ENCODE peak calls at places on chromosomes 11 and 22, in six cellular contexts. One of them, this sample, is unnamed.
A peak's percentile ranks its signal among the peaks of the same experiment; 100 is the strongest.

GRCh38 chr11:50188040-50188439 is 155.4 kb downstream of the OR4C45 start:
- DNase-seq in Peyer's patch: no peak
- DNase-seq in Panc1: no peak
- DNase-seq in tibial artery: no peak
- DNase-seq in ovary: no peak
- DNase-seq in cardiac muscle cell: no peak
- DNase-seq in this sample: no peak

GRCh38 chr22:49532831-49533802 is 294.6 kb downstream of the BRD1 start:
- DNase-seq in Peyer's patch: peak; percentile 23
- DNase-seq in Panc1: no peak
- DNase-seq in tibial artery: no peak
- DNase-seq in ovary: no peak
- DNase-seq in cardiac muscle cell: no peak
- DNase-seq in this sample: no peak

GRCh38 chr11:74634537-74634936 is 42.2 kb downstream of the POLD3 start:
- DNase-seq in Peyer's patch: no peak
- DNase-seq in Panc1: no peak
- DNase-seq in tibial artery: no peak
- DNase-seq in ovary: no peak
- DNase-seq in cardiac muscle cell: peak; percentile 52
- DNase-seq in this sample: no peak

GRCh38 chr22:40204331-40205116 is 26.8 kb downstream of the TNRC6B start:
- DNase-seq in Peyer's patch: no peak
- DNase-seq in Panc1: no peak
- DNase-seq in tibial artery: no peak
- DNase-seq in ovary: no peak
- DNase-seq in cardiac muscle cell: peak; percentile 59
- DNase-seq in this sample: no peak

GRCh38 chr22:33018232-33018864 is 39.8 kb downstream of the SYN3 start:
- DNase-seq in Peyer's patch: no peak
- DNase-seq in Panc1: peak; percentile 42
- DNase-seq in tibial artery: peak; percentile 55
- DNase-seq in ovary: peak; percentile 40
- DNase-seq in cardiac muscle cell: peak; percentile 67
- DNase-seq in this sample: peak; percentile 11

GRCh38 chr11:57394203-57394602 is 3.8 kb upstream of the PRG2 start:
- DNase-seq in Peyer's patch: no peak
- DNase-seq in Panc1: no peak
- DNase-seq in tibial artery: no peak
- DNase-seq in ovary: no peak
- DNase-seq in cardiac muscle cell: no peak
- DNase-seq in this sample: no peak

GRCh38 chr22:36151006-36151595 is 9.5 kb downstream of the APOL3 start:
- DNase-seq in Peyer's patch: no peak
- DNase-seq in Panc1: no peak
- DNase-seq in tibial artery: peak; percentile 67
- DNase-seq in ovary: no peak
- DNase-seq in cardiac muscle cell: peak; percentile 52
- DNase-seq in this sample: no peak

GRCh38 chr11:117815262-117815803 is 9.2 kb downstream of the FXYD2 start:
- DNase-seq in Peyer's patch: no peak
- DNase-seq in Panc1: no peak
- DNase-seq in tibial artery: peak; percentile 37
- DNase-seq in ovary: no peak
- DNase-seq in cardiac muscle cell: no peak
- DNase-seq in this sample: peak; percentile 84

GRCh38 chr11:69448471-69449284 is 32.8 kb upstream of the LINC01488 start:
- DNase-seq in Peyer's patch: no peak
- DNase-seq in Panc1: no peak
- DNase-seq in tibial artery: no peak
- DNase-seq in ovary: no peak
- DNase-seq in cardiac muscle cell: no peak
- DNase-seq in this sample: no peak
- TF ChIP-seq CTCF in Peyer's patch: no peak
- TF ChIP-seq CTCF in Panc1: no peak
- TF ChIP-seq CTCF in tibial artery: no peak
- TF ChIP-seq CTCF in ovary: no peak
- TF ChIP-seq CTCF in cardiac muscle cell: no peak
- TF ChIP-seq CTCF in this sample: no peak

GRCh38 chr11:94877446-94878200 is 95.7 kb downstream of the CWC15 start:
- DNase-seq in Peyer's patch: no peak
- DNase-seq in Panc1: no peak
- DNase-seq in tibial artery: no peak
- DNase-seq in ovary: no peak
- DNase-seq in cardiac muscle cell: peak; percentile 74
- DNase-seq in this sample: no peak

GRCh38 chr11:94880216-94880615 is 93.1 kb downstream of the CWC15 start:
- DNase-seq in Peyer's patch: no peak
- DNase-seq in Panc1: peak; percentile 91
- DNase-seq in tibial artery: no peak
- DNase-seq in ovary: no peak
- DNase-seq in cardiac muscle cell: no peak
- DNase-seq in this sample: no peak

GRCh38 chr11:94876222-94876621 is 97.1 kb downstream of the CWC15 start:
- DNase-seq in Peyer's patch: no peak
- DNase-seq in Panc1: no peak
- DNase-seq in tibial artery: no peak
- DNase-seq in ovary: no peak
- DNase-seq in cardiac muscle cell: no peak
- DNase-seq in this sample: no peak

GRCh38 chr11:94876645-94877445 is 96.5 kb downstream of the CWC15 start:
- DNase-seq in Peyer's patch: no peak
- DNase-seq in Panc1: peak; percentile 84
- DNase-seq in tibial artery: peak; percentile 84
- DNase-seq in ovary: peak; percentile 86
- DNase-seq in cardiac muscle cell: peak; percentile 97
- DNase-seq in this sample: no peak

DNA sequence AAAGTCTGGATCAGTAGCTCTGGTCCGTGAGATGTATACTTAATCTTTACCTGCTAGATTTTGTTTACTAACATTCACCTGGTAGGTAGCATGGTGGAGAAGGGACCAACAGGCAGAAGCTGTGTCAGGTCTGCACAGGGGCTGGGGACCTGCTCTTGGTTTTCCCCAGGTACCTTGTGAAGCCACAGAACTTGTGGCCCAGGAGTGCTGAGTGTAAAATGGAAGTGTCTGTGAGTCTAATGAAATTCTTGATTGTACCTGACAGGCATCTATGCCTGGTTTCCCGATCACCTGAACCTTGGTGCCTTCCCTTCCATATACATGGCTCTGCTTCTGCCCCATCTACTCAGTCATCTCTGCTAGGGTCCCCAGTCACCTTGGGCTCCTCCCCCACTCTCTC is 94.3 kb downstream of the CWC15 start:
- DNase-seq in Peyer's patch: no peak
- DNase-seq in Panc1: no peak
- DNase-seq in tibial artery: no peak
- DNase-seq in ovary: no peak
- DNase-seq in cardiac muscle cell: no peak
- DNase-seq in this sample: no peak
- H3K36me3 ChIP-seq in Peyer's patch: no peaks in the 10 kb centered on the region
- H3K36me3 ChIP-seq in Panc1: no peaks in the 10 kb centered on the region
- H3K36me3 ChIP-seq in tibial artery: peaks cover 62% of the 10 kb centered on the region
- H3K36me3 ChIP-seq in ovary: no peaks in the 10 kb centered on the region
- H3K36me3 ChIP-seq in cardiac muscle cell: no peaks in the 10 kb centered on the region
- H3K36me3 ChIP-seq in this sample: no peaks in the 10 kb centered on the region

DNA sequence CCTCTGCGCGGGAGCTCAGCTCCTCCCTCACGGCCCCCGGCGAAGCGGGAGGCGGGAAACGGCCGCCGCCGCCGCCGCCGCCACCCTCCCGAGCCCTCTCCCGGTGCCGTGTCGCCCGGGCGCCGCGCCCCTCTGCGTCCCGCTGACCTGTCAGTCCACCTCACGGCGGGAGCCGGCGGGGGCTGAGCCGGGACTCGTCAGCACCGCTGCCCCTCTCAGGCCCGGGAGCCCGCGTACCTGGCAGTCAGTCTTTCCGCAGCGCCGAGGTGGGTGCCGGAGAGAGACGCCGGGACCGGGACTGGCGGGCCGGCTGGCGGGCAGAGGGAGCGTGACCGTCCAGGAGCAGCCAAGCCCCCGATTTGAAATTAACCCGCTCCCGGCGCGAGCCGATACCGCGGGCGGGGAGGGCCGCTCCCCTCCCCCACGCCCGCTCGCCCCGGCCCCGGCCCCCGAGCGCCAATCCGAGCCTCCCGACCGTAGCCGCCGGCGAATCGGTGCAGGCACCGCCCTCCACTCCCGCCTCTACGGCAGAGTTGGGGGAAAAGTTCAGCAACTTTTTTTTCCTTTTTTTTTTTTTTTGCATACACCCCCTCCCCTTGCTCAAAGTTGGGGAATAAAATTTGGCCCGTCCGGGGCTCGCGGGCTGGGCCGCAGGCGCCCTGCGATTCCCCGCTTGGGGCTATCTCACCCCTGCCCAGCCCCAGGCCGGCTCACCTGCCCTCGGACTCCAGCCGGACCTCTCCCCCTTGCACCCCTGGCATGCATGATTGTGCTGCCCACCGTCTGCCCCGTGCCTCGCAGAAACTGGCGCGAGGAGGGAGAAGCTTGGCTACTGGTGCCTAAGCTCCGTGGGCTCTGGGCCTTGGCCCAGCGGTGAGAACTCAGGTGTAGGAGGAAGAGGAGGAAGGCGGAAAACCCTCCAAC is 777 bp upstream of the E2F8 start:
- DNase-seq in Peyer's patch: peak; percentile 67
- DNase-seq in Panc1: no peak
- DNase-seq in tibial artery: no peak
- DNase-seq in ovary: no peak
- DNase-seq in cardiac muscle cell: no peak
- DNase-seq in this sample: peak; percentile 75
- H3K4me3 ChIP-seq in Peyer's patch: peak overlapping the region; percentile 59
- H3K4me3 ChIP-seq in Panc1: peak overlapping the region; percentile 70
- H3K4me3 ChIP-seq in tibial artery: peak overlapping the region; percentile 48
- H3K4me3 ChIP-seq in ovary: peak overlapping the region; percentile 39
- H3K4me3 ChIP-seq in cardiac muscle cell: peak overlapping the region; percentile 61
- H3K4me3 ChIP-seq in this sample: peak overlapping the region; percentile 92

DNA sequence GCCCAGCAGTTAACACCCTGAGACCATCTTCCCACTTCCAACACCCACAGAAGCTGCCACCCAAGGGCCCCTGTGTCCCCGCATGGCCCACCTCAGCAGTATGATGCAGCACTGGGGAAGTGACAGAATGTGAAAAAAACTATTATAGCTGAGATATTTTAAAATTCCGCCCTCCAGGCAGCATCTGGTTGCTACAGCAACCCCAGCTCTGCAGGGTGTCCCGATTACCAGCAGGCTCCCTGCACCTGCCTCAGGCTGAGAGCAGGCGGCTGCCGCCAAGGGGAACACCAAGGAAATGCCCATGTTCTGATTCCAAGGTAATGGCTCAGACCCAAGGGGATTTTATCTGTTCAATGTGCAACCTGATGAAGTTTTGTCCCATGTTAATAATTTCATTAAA is 10.5 kb upstream of the TMEM121B start:
- DNase-seq in Peyer's patch: peak; percentile 9
- DNase-seq in Panc1: no peak
- DNase-seq in tibial artery: no peak
- DNase-seq in ovary: no peak
- DNase-seq in cardiac muscle cell: no peak
- DNase-seq in this sample: no peak
- TF ChIP-seq CTCF in Peyer's patch: no peak
- TF ChIP-seq CTCF in Panc1: no peak
- TF ChIP-seq CTCF in tibial artery: no peak
- TF ChIP-seq CTCF in ovary: no peak
- TF ChIP-seq CTCF in cardiac muscle cell: no peak
- TF ChIP-seq CTCF in this sample: no peak

GRCh38 chr11:76939219-76939631 is 78.5 kb downstream of the ACER3 start:
- DNase-seq in Peyer's patch: no peak
- DNase-seq in Panc1: peak; percentile 71
- DNase-seq in tibial artery: no peak
- DNase-seq in ovary: no peak
- DNase-seq in cardiac muscle cell: no peak
- DNase-seq in this sample: no peak

GRCh38 chr11:76935030-76935429 is 74.3 kb downstream of the ACER3 start:
- DNase-seq in Peyer's patch: no peak
- DNase-seq in Panc1: no peak
- DNase-seq in tibial artery: no peak
- DNase-seq in ovary: no peak
- DNase-seq in cardiac muscle cell: no peak
- DNase-seq in this sample: no peak
- H3K36me3 ChIP-seq in Peyer's patch: no peaks in the 10 kb centered on the region
- H3K36me3 ChIP-seq in Panc1: peaks cover 2% of the 10 kb centered on the region
- H3K36me3 ChIP-seq in tibial artery: peaks cover 5% of the 10 kb centered on the region
- H3K36me3 ChIP-seq in ovary: no peaks in the 10 kb centered on the region
- H3K36me3 ChIP-seq in cardiac muscle cell: no peaks in the 10 kb centered on the region
- H3K36me3 ChIP-seq in this sample: no peaks in the 10 kb centered on the region

GRCh38 chr22:30289126-30289979 is at the start of gene CASTOR1:
- DNase-seq in Peyer's patch: peak; percentile 98
- DNase-seq in Panc1: peak; percentile 84
- DNase-seq in tibial artery: peak; percentile 99
- DNase-seq in ovary: peak; percentile 99
- DNase-seq in cardiac muscle cell: peak; percentile 99
- DNase-seq in this sample: peak; percentile 87

GRCh38 chr22:30286813-30287625 is 2.3 kb downstream of the CASTOR1 start:
- DNase-seq in Peyer's patch: peak; percentile 89
- DNase-seq in Panc1: no peak
- DNase-seq in tibial artery: peak; percentile 66
- DNase-seq in ovary: peak; percentile 79
- DNase-seq in cardiac muscle cell: peak; percentile 64
- DNase-seq in this sample: peak; percentile 79

GRCh38 chr22:30286331-30286730 is 3.0 kb downstream of the CASTOR1 start:
- DNase-seq in Peyer's patch: no peak
- DNase-seq in Panc1: no peak
- DNase-seq in tibial artery: no peak
- DNase-seq in ovary: no peak
- DNase-seq in cardiac muscle cell: no peak
- DNase-seq in this sample: no peak

GRCh38 chr22:30288414-30289125 is 735 bp downstream of the CASTOR1 start:
- DNase-seq in Peyer's patch: no peak
- DNase-seq in Panc1: no peak
- DNase-seq in tibial artery: no peak
- DNase-seq in ovary: peak; percentile 69
- DNase-seq in cardiac muscle cell: no peak
- DNase-seq in this sample: no peak

GRCh38 chr22:30287626-30288413 is 1.5 kb downstream of the CASTOR1 start:
- DNase-seq in Peyer's patch: peak; percentile 85
- DNase-seq in Panc1: peak; percentile 65
- DNase-seq in tibial artery: peak; percentile 89
- DNase-seq in ovary: peak; percentile 92
- DNase-seq in cardiac muscle cell: peak; percentile 97
- DNase-seq in this sample: peak; percentile 77
- H3K4me3 ChIP-seq in Peyer's patch: peak overlapping the region; percentile 70
- H3K4me3 ChIP-seq in Panc1: no peak overlapping the region
- H3K4me3 ChIP-seq in tibial artery: peak overlapping the region; percentile 99
- H3K4me3 ChIP-seq in ovary: peak overlapping the region; percentile 97
- H3K4me3 ChIP-seq in cardiac muscle cell: peak overlapping the region; percentile 60
- H3K4me3 ChIP-seq in this sample: peak overlapping the region; percentile 75

GRCh38 chr11:96050435-96051182 is 126.7 kb upstream of the MTMR2 start:
- DNase-seq in Peyer's patch: no peak
- DNase-seq in Panc1: no peak
- DNase-seq in tibial artery: no peak
- DNase-seq in ovary: no peak
- DNase-seq in cardiac muscle cell: peak; percentile 94
- DNase-seq in this sample: no peak
- TF ChIP-seq CTCF in Peyer's patch: no peak
- TF ChIP-seq CTCF in Panc1: no peak
- TF ChIP-seq CTCF in tibial artery: no peak
- TF ChIP-seq CTCF in ovary: no peak
- TF ChIP-seq CTCF in cardiac muscle cell: peak; percentile 34
- TF ChIP-seq CTCF in this sample: peak; percentile 9

This sample was measured in GM06990.